ENCODE peak calls at places on chromosome 12, in nine cellular contexts. One of them, this sample, is unnamed.

GRCh38 chr12:27771470-27772327 is 8.3 kb upstream of the KLHL42 start:
- DNase-seq in spleen: no peak
- DNase-seq in body of pancreas: no peak
- DNase-seq in Peyer's patch: no peak
- DNase-seq in sigmoid colon: no peak
- DNase-seq in esophagus muscularis mucosa: no peak
- DNase-seq in heart left ventricle: no peak
- DNase-seq in adrenal gland: no peak
- DNase-seq in IMR-90: no peak
- DNase-seq in this sample: no peak

GRCh38 chr12:30613119-30613830 is 82.4 kb downstream of the IPO8 start:
- DNase-seq in Peyer's patch: no peak
- DNase-seq in heart left ventricle: no peak
- DNase-seq in sigmoid colon: no peak
- DNase-seq in adrenal gland: no peak
- DNase-seq in esophagus muscularis mucosa: no peak
- DNase-seq in spleen: no peak
- DNase-seq in body of pancreas: peak
- DNase-seq in IMR-90: peak
- DNase-seq in this sample: no peak

GRCh38 chr12:94175763-94176660 is 27.6 kb downstream of the PLXNC1 start:
- DNase-seq in body of pancreas: no peak
- DNase-seq in IMR-90: peak
- DNase-seq in esophagus muscularis mucosa: no peak
- DNase-seq in sigmoid colon: no peak
- DNase-seq in heart left ventricle: no peak
- DNase-seq in adrenal gland: no peak
- DNase-seq in Peyer's patch: no peak
- DNase-seq in spleen: no peak
- DNase-seq in this sample: no peak

GRCh38 chr12:14850929-14851663 is 7.8 kb upstream of the ART4 start:
- DNase-seq in heart left ventricle: no peak
- DNase-seq in body of pancreas: no peak
- DNase-seq in esophagus muscularis mucosa: no peak
- DNase-seq in IMR-90: no peak
- DNase-seq in adrenal gland: no peak
- DNase-seq in sigmoid colon: no peak
- DNase-seq in spleen: no peak
- DNase-seq in Peyer's patch: no peak
- DNase-seq in this sample: no peak

GRCh38 chr12:94571556-94571955 is 78.8 kb downstream of the TMCC3 start:
- DNase-seq in spleen: no peak
- DNase-seq in sigmoid colon: no peak
- DNase-seq in esophagus muscularis mucosa: no peak
- DNase-seq in IMR-90: peak
- DNase-seq in Peyer's patch: peak
- DNase-seq in adrenal gland: peak
- DNase-seq in body of pancreas: peak
- DNase-seq in heart left ventricle: peak
- DNase-seq in this sample: no peak

GRCh38 chr12:27595231-27595642 is 71.2 kb downstream of the PPFIBP1 start:
- DNase-seq in Peyer's patch: no peak
- DNase-seq in body of pancreas: peak
- DNase-seq in esophagus muscularis mucosa: no peak
- DNase-seq in spleen: no peak
- DNase-seq in heart left ventricle: no peak
- DNase-seq in adrenal gland: peak
- DNase-seq in IMR-90: peak
- DNase-seq in sigmoid colon: peak
- DNase-seq in this sample: no peak

GRCh38 chr12:1917172-1918070 is 1.0 kb downstream of the CACNA2D4 start:
- DNase-seq in Peyer's patch: no peak
- DNase-seq in body of pancreas: peak
- DNase-seq in spleen: peak
- DNase-seq in esophagus muscularis mucosa: peak
- DNase-seq in adrenal gland: peak
- DNase-seq in sigmoid colon: peak
- DNase-seq in heart left ventricle: no peak
- DNase-seq in IMR-90: no peak
- DNase-seq in this sample: no peak

GRCh38 chr12:25585021-25585523 is 32.0 kb upstream of the LMNTD1 start:
- DNase-seq in adrenal gland: peak
- DNase-seq in Peyer's patch: no peak
- DNase-seq in esophagus muscularis mucosa: no peak
- DNase-seq in spleen: no peak
- DNase-seq in sigmoid colon: peak
- DNase-seq in IMR-90: peak
- DNase-seq in body of pancreas: peak
- DNase-seq in heart left ventricle: no peak
- DNase-seq in this sample: no peak

GRCh38 chr12:46263140-46264017 is 5.5 kb downstream of the SLC38A1 start:
- DNase-seq in heart left ventricle: no peak
- DNase-seq in spleen: no peak
- DNase-seq in sigmoid colon: no peak
- DNase-seq in Peyer's patch: no peak
- DNase-seq in adrenal gland: no peak
- DNase-seq in IMR-90: no peak
- DNase-seq in esophagus muscularis mucosa: no peak
- DNase-seq in body of pancreas: no peak
- DNase-seq in this sample: no peak

GRCh38 chr12:120710805-120711296 is 593 bp downstream of the UNC119B start:
- DNase-seq in IMR-90: no peak
- DNase-seq in sigmoid colon: peak
- DNase-seq in heart left ventricle: no peak
- DNase-seq in esophagus muscularis mucosa: no peak
- DNase-seq in body of pancreas: no peak
- DNase-seq in Peyer's patch: peak
- DNase-seq in spleen: peak
- DNase-seq in adrenal gland: no peak
- DNase-seq in this sample: no peak

GRCh38 chr12:120412421-120412820 is 25.5 kb upstream of the COX6A1 start:
- DNase-seq in Peyer's patch: no peak
- DNase-seq in spleen: no peak
- DNase-seq in heart left ventricle: no peak
- DNase-seq in body of pancreas: no peak
- DNase-seq in sigmoid colon: no peak
- DNase-seq in esophagus muscularis mucosa: no peak
- DNase-seq in adrenal gland: no peak
- DNase-seq in IMR-90: no peak
- DNase-seq in this sample: no peak

GRCh38 chr12:27907766-27908165 is 64.8 kb downstream of the PTHLH start:
- DNase-seq in body of pancreas: no peak
- DNase-seq in sigmoid colon: no peak
- DNase-seq in Peyer's patch: no peak
- DNase-seq in heart left ventricle: no peak
- DNase-seq in spleen: no peak
- DNase-seq in adrenal gland: no peak
- DNase-seq in IMR-90: peak
- DNase-seq in esophagus muscularis mucosa: no peak
- DNase-seq in this sample: no peak

DNA sequence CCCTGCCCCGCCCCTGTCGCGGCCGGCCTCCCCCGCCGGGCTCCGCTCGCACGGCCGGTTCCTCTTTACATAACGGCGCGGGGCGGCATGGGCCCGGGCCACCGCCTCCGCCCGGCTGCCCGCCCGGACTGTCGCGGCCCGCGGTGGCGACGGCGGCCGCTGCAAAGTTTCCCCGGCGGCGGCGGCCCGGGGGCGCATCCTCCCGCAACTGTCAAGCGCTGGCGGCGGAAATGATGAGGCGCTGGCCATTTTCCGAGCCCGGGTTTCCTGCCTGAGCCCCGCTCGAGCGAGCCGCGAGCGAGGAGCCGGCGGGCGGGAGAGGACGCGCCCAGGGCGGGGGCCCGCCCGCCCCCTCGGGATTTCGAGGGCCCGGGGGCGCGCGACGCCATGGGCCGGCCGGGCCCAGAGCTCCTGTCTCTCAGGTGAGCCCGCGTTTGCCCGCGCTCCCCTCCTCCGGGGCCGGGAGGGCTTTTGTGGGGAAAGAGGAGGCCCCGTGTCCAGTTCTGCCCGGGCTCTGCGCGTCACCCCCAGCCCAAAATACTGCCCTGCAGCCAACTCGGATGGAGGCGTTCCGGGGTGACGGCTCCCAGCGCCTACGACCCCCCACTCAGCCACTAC is at the start of gene SH2B3:
- DNase-seq in spleen: no peak
- DNase-seq in IMR-90: peak
- DNase-seq in Peyer's patch: no peak
- DNase-seq in esophagus muscularis mucosa: no peak
- DNase-seq in adrenal gland: peak
- DNase-seq in sigmoid colon: no peak
- DNase-seq in heart left ventricle: peak
- DNase-seq in body of pancreas: no peak
- DNase-seq in this sample: no peak
- TF ChIP-seq POLR2A in spleen: no peak
- TF ChIP-seq POLR2A in IMR-90: peak
- TF ChIP-seq POLR2A in Peyer's patch: no peak
- TF ChIP-seq POLR2A in esophagus muscularis mucosa: no peak
- TF ChIP-seq POLR2A in adrenal gland: peak
- TF ChIP-seq POLR2A in sigmoid colon: no peak
- TF ChIP-seq POLR2A in heart left ventricle: peak
- TF ChIP-seq POLR2A in body of pancreas: peak
- TF ChIP-seq POLR2A in this sample: peak

GRCh38 chr12:108400481-108400880 is 61.4 kb upstream of the CMKLR1 start:
- DNase-seq in sigmoid colon: no peak
- DNase-seq in esophagus muscularis mucosa: no peak
- DNase-seq in IMR-90: no peak
- DNase-seq in spleen: no peak
- DNase-seq in Peyer's patch: no peak
- DNase-seq in adrenal gland: no peak
- DNase-seq in body of pancreas: no peak
- DNase-seq in heart left ventricle: no peak
- DNase-seq in this sample: no peak
- TF ChIP-seq POLR2A in sigmoid colon: no peak
- TF ChIP-seq POLR2A in esophagus muscularis mucosa: no peak
- TF ChIP-seq POLR2A in IMR-90: no peak
- TF ChIP-seq POLR2A in spleen: no peak
- TF ChIP-seq POLR2A in Peyer's patch: no peak
- TF ChIP-seq POLR2A in adrenal gland: no peak
- TF ChIP-seq POLR2A in body of pancreas: no peak
- TF ChIP-seq POLR2A in heart left ventricle: no peak
- TF ChIP-seq POLR2A in this sample: no peak

GRCh38 chr12:96399081-96399918 is 939 bp downstream of the CDK17 start:
- DNase-seq in sigmoid colon: peak
- DNase-seq in adrenal gland: peak
- DNase-seq in Peyer's patch: peak
- DNase-seq in spleen: peak
- DNase-seq in heart left ventricle: peak
- DNase-seq in body of pancreas: peak
- DNase-seq in esophagus muscularis mucosa: peak
- DNase-seq in IMR-90: peak
- DNase-seq in this sample: peak
- TF ChIP-seq POLR2A in sigmoid colon: peak
- TF ChIP-seq POLR2A in adrenal gland: peak
- TF ChIP-seq POLR2A in Peyer's patch: peak
- TF ChIP-seq POLR2A in spleen: peak
- TF ChIP-seq POLR2A in heart left ventricle: peak
- TF ChIP-seq POLR2A in body of pancreas: no peak
- TF ChIP-seq POLR2A in esophagus muscularis mucosa: peak
- TF ChIP-seq POLR2A in IMR-90: peak
- TF ChIP-seq POLR2A in this sample: peak

GRCh38 chr12:53378705-53379388 is 1.1 kb upstream of the SP1 start:
- DNase-seq in adrenal gland: peak
- DNase-seq in esophagus muscularis mucosa: no peak
- DNase-seq in IMR-90: no peak
- DNase-seq in Peyer's patch: no peak
- DNase-seq in sigmoid colon: no peak
- DNase-seq in spleen: no peak
- DNase-seq in body of pancreas: peak
- DNase-seq in heart left ventricle: no peak
- DNase-seq in this sample: no peak

GRCh38 chr12:53379389-53380103 is 430 bp upstream of the SP1 start:
- DNase-seq in body of pancreas: peak
- DNase-seq in Peyer's patch: peak
- DNase-seq in esophagus muscularis mucosa: peak
- DNase-seq in heart left ventricle: peak
- DNase-seq in adrenal gland: peak
- DNase-seq in sigmoid colon: peak
- DNase-seq in spleen: peak
- DNase-seq in IMR-90: peak
- DNase-seq in this sample: peak

GRCh38 chr12:53381739-53382630 is 2.0 kb downstream of the SP1 start:
- DNase-seq in sigmoid colon: peak
- DNase-seq in heart left ventricle: peak
- DNase-seq in esophagus muscularis mucosa: no peak
- DNase-seq in Peyer's patch: peak
- DNase-seq in IMR-90: peak
- DNase-seq in spleen: peak
- DNase-seq in body of pancreas: peak
- DNase-seq in adrenal gland: peak
- DNase-seq in this sample: no peak

GRCh38 chr12:53380797-53381738 is 1.1 kb downstream of the SP1 start:
- DNase-seq in esophagus muscularis mucosa: no peak
- DNase-seq in adrenal gland: peak
- DNase-seq in IMR-90: peak
- DNase-seq in sigmoid colon: peak
- DNase-seq in Peyer's patch: peak
- DNase-seq in body of pancreas: no peak
- DNase-seq in spleen: peak
- DNase-seq in heart left ventricle: no peak
- DNase-seq in this sample: no peak

GRCh38 chr12:53380104-53380796 is at the start of gene SP1:
- DNase-seq in heart left ventricle: peak
- DNase-seq in body of pancreas: peak
- DNase-seq in spleen: peak
- DNase-seq in sigmoid colon: peak
- DNase-seq in Peyer's patch: peak
- DNase-seq in adrenal gland: peak
- DNase-seq in esophagus muscularis mucosa: peak
- DNase-seq in IMR-90: peak
- DNase-seq in this sample: peak
- TF ChIP-seq POLR2A in heart left ventricle: peak
- TF ChIP-seq POLR2A in body of pancreas: no peak
- TF ChIP-seq POLR2A in spleen: peak
- TF ChIP-seq POLR2A in sigmoid colon: no peak
- TF ChIP-seq POLR2A in Peyer's patch: peak
- TF ChIP-seq POLR2A in adrenal gland: peak
- TF ChIP-seq POLR2A in esophagus muscularis mucosa: no peak
- TF ChIP-seq POLR2A in IMR-90: peak
- TF ChIP-seq POLR2A in this sample: no peak

DNA sequence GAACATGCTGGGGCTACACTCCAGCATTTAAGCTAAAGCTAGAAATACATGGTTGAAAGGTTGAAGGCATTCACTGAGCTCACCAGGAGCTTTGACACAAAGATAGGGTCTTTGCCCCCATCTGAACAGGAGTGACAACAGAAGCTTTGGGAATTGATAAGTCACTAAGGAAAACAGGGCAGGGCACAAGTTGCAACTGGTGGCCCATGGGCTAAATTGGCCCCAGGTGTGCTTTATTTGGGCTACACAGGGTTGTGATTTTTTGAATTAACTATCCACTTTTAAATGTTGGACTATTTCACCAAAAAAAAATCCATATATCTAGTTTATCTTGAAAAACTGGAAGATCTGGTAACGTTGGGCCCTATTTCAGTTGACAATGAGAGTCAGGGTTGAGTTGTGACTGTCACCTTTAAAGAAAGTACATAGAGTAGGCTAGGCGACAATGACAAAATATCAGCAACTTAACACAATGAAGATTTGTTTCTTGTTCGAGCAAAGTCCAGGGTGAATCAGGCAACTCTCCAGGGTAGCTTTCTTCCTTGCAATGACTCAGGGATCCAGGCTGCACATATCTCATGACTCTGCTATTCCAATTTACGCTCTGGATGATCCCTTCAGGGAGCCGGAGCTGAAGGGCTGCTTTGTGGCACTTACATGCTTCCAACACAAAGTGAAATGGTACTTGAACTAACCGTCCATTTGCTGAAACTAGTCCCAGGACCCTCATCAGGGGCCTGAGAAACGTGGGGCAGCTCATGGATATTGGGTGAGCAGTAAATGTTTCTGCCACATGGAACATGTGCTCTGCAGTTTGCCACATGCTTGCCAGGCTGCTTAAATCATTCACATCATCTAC is 13.3 kb upstream of the EIF4B start:
- DNase-seq in esophagus muscularis mucosa: no peak
- DNase-seq in sigmoid colon: no peak
- DNase-seq in IMR-90: peak
- DNase-seq in body of pancreas: peak
- DNase-seq in spleen: no peak
- DNase-seq in adrenal gland: no peak
- DNase-seq in Peyer's patch: peak
- DNase-seq in heart left ventricle: no peak
- DNase-seq in this sample: no peak
- TF ChIP-seq POLR2A in esophagus muscularis mucosa: no peak
- TF ChIP-seq POLR2A in sigmoid colon: no peak
- TF ChIP-seq POLR2A in IMR-90: no peak
- TF ChIP-seq POLR2A in body of pancreas: no peak
- TF ChIP-seq POLR2A in spleen: no peak
- TF ChIP-seq POLR2A in adrenal gland: no peak
- TF ChIP-seq POLR2A in Peyer's patch: no peak
- TF ChIP-seq POLR2A in heart left ventricle: no peak
- TF ChIP-seq POLR2A in this sample: no peak